ENCODE peak calls at places on chromosomes 11 and 22, in seven cellular contexts. One of them, this sample, is unnamed.

GRCh38 chr11:8608646-8609045 is 14.6 kb upstream of the STK33 start:
- DNase-seq in activated naive CD8-positive, alpha-beta T cell treated with anti-CD3 and anti-CD28 coated beads for 36 hours: no peak
- DNase-seq in foreskin fibroblast: peak
- DNase-seq in MV-4-11: no peak
- DNase-seq in nephron progenitor cell: no peak
- DNase-seq in sciatic nerve: no peak
- DNase-seq in NCI-H2081: no peak
- DNase-seq in this sample: no peak

GRCh38 chr22:27420817-27421361 is 380.7 kb downstream of the MN1 start:
- DNase-seq in activated naive CD8-positive, alpha-beta T cell treated with anti-CD3 and anti-CD28 coated beads for 36 hours: no peak
- DNase-seq in foreskin fibroblast: peak
- DNase-seq in MV-4-11: no peak
- DNase-seq in nephron progenitor cell: no peak
- DNase-seq in sciatic nerve: peak
- DNase-seq in NCI-H2081: peak
- DNase-seq in this sample: no peak

GRCh38 chr11:16902979-16903378 is 111.2 kb downstream of the PLEKHA7 start:
- DNase-seq in activated naive CD8-positive, alpha-beta T cell treated with anti-CD3 and anti-CD28 coated beads for 36 hours: peak
- DNase-seq in foreskin fibroblast: no peak
- DNase-seq in MV-4-11: no peak
- DNase-seq in nephron progenitor cell: no peak
- DNase-seq in sciatic nerve: no peak
- DNase-seq in NCI-H2081: no peak
- DNase-seq in this sample: no peak

GRCh38 chr11:57599381-57599780 is 1.9 kb downstream of the SERPING1 start:
- DNase-seq in activated naive CD8-positive, alpha-beta T cell treated with anti-CD3 and anti-CD28 coated beads for 36 hours: no peak
- DNase-seq in foreskin fibroblast: no peak
- DNase-seq in MV-4-11: no peak
- DNase-seq in nephron progenitor cell: no peak
- DNase-seq in sciatic nerve: no peak
- DNase-seq in NCI-H2081: no peak
- DNase-seq in this sample: no peak

GRCh38 chr11:129365816-129366215 is 9.8 kb upstream of the BARX2 start:
- DNase-seq in activated naive CD8-positive, alpha-beta T cell treated with anti-CD3 and anti-CD28 coated beads for 36 hours: no peak
- DNase-seq in foreskin fibroblast: no peak
- DNase-seq in MV-4-11: no peak
- DNase-seq in nephron progenitor cell: no peak
- DNase-seq in sciatic nerve: no peak
- DNase-seq in NCI-H2081: no peak
- DNase-seq in this sample: no peak

GRCh38 chr11:25349537-25349936 is 852.7 kb downstream of the LUZP2 start:
- DNase-seq in activated naive CD8-positive, alpha-beta T cell treated with anti-CD3 and anti-CD28 coated beads for 36 hours: no peak
- DNase-seq in foreskin fibroblast: no peak
- DNase-seq in MV-4-11: no peak
- DNase-seq in nephron progenitor cell: no peak
- DNase-seq in sciatic nerve: no peak
- DNase-seq in NCI-H2081: no peak
- DNase-seq in this sample: no peak

GRCh38 chr11:35274909-35275807 is 136.2 kb downstream of the CD44 start:
- DNase-seq in activated naive CD8-positive, alpha-beta T cell treated with anti-CD3 and anti-CD28 coated beads for 36 hours: no peak
- DNase-seq in foreskin fibroblast: no peak
- DNase-seq in MV-4-11: peak
- DNase-seq in nephron progenitor cell: no peak
- DNase-seq in sciatic nerve: peak
- DNase-seq in NCI-H2081: peak
- DNase-seq in this sample: no peak

GRCh38 chr11:130423541-130424155 is 4.8 kb downstream of the ADAMTS8 start:
- DNase-seq in activated naive CD8-positive, alpha-beta T cell treated with anti-CD3 and anti-CD28 coated beads for 36 hours: no peak
- DNase-seq in foreskin fibroblast: no peak
- DNase-seq in MV-4-11: no peak
- DNase-seq in nephron progenitor cell: no peak
- DNase-seq in sciatic nerve: no peak
- DNase-seq in NCI-H2081: no peak
- DNase-seq in this sample: no peak

GRCh38 chr11:128302425-128303186 is 284.8 kb downstream of the ETS1 start:
- DNase-seq in activated naive CD8-positive, alpha-beta T cell treated with anti-CD3 and anti-CD28 coated beads for 36 hours: peak
- DNase-seq in foreskin fibroblast: no peak
- DNase-seq in MV-4-11: no peak
- DNase-seq in nephron progenitor cell: no peak
- DNase-seq in sciatic nerve: no peak
- DNase-seq in NCI-H2081: no peak
- DNase-seq in this sample: no peak

GRCh38 chr11:921921-922678 is 3.6 kb upstream of the AP2A2 start:
- DNase-seq in activated naive CD8-positive, alpha-beta T cell treated with anti-CD3 and anti-CD28 coated beads for 36 hours: no peak
- DNase-seq in foreskin fibroblast: no peak
- DNase-seq in MV-4-11: no peak
- DNase-seq in nephron progenitor cell: no peak
- DNase-seq in sciatic nerve: no peak
- DNase-seq in NCI-H2081: no peak
- DNase-seq in this sample: no peak

GRCh38 chr11:19978668-19979518 is 181.4 kb downstream of the DBX1 start:
- DNase-seq in activated naive CD8-positive, alpha-beta T cell treated with anti-CD3 and anti-CD28 coated beads for 36 hours: peak
- DNase-seq in foreskin fibroblast: peak
- DNase-seq in MV-4-11: peak
- DNase-seq in nephron progenitor cell: no peak
- DNase-seq in sciatic nerve: no peak
- DNase-seq in NCI-H2081: no peak
- DNase-seq in this sample: no peak

GRCh38 chr11:78417888-78418583 is 416 bp upstream of the GAB2 start:
- DNase-seq in activated naive CD8-positive, alpha-beta T cell treated with anti-CD3 and anti-CD28 coated beads for 36 hours: peak
- DNase-seq in foreskin fibroblast: peak
- DNase-seq in MV-4-11: peak
- DNase-seq in nephron progenitor cell: peak
- DNase-seq in sciatic nerve: peak
- DNase-seq in NCI-H2081: peak
- DNase-seq in this sample: no peak

GRCh38 chr11:10650166-10650565 is 43.4 kb downstream of the IRAG1 start:
- DNase-seq in activated naive CD8-positive, alpha-beta T cell treated with anti-CD3 and anti-CD28 coated beads for 36 hours: no peak
- DNase-seq in foreskin fibroblast: no peak
- DNase-seq in MV-4-11: no peak
- DNase-seq in nephron progenitor cell: no peak
- DNase-seq in sciatic nerve: no peak
- DNase-seq in NCI-H2081: no peak
- DNase-seq in this sample: no peak

GRCh38 chr11:68840661-68841653 is 759 bp downstream of the CPT1A start:
- DNase-seq in activated naive CD8-positive, alpha-beta T cell treated with anti-CD3 and anti-CD28 coated beads for 36 hours: peak
- DNase-seq in foreskin fibroblast: peak
- DNase-seq in MV-4-11: peak
- DNase-seq in nephron progenitor cell: peak
- DNase-seq in sciatic nerve: peak
- DNase-seq in NCI-H2081: no peak
- DNase-seq in this sample: no peak

GRCh38 chr11:6855971-6856542 is 6.8 kb upstream of the OR10A2 start:
- DNase-seq in activated naive CD8-positive, alpha-beta T cell treated with anti-CD3 and anti-CD28 coated beads for 36 hours: no peak
- DNase-seq in foreskin fibroblast: peak
- DNase-seq in MV-4-11: no peak
- DNase-seq in nephron progenitor cell: no peak
- DNase-seq in sciatic nerve: no peak
- DNase-seq in NCI-H2081: no peak
- DNase-seq in this sample: no peak

GRCh38 chr22:36586852-36587251 is 57.9 kb upstream of the EIF3D start:
- DNase-seq in activated naive CD8-positive, alpha-beta T cell treated with anti-CD3 and anti-CD28 coated beads for 36 hours: no peak
- DNase-seq in foreskin fibroblast: no peak
- DNase-seq in MV-4-11: no peak
- DNase-seq in nephron progenitor cell: no peak
- DNase-seq in sciatic nerve: no peak
- DNase-seq in NCI-H2081: no peak
- DNase-seq in this sample: no peak

GRCh38 chr11:120125005-120125404 is 12.9 kb downstream of the TRIM29 start:
- DNase-seq in activated naive CD8-positive, alpha-beta T cell treated with anti-CD3 and anti-CD28 coated beads for 36 hours: no peak
- DNase-seq in foreskin fibroblast: peak
- DNase-seq in MV-4-11: no peak
- DNase-seq in nephron progenitor cell: no peak
- DNase-seq in sciatic nerve: no peak
- DNase-seq in NCI-H2081: no peak
- DNase-seq in this sample: no peak

GRCh38 chr11:62035293-62035692 is 67.9 kb upstream of the FTH1 start:
- DNase-seq in activated naive CD8-positive, alpha-beta T cell treated with anti-CD3 and anti-CD28 coated beads for 36 hours: no peak
- DNase-seq in foreskin fibroblast: no peak
- DNase-seq in MV-4-11: no peak
- DNase-seq in nephron progenitor cell: no peak
- DNase-seq in sciatic nerve: no peak
- DNase-seq in NCI-H2081: no peak
- DNase-seq in this sample: no peak

GRCh38 chr11:3180869-3181268 is 15.8 kb upstream of the OSBPL5 start:
- DNase-seq in activated naive CD8-positive, alpha-beta T cell treated with anti-CD3 and anti-CD28 coated beads for 36 hours: no peak
- DNase-seq in foreskin fibroblast: no peak
- DNase-seq in MV-4-11: no peak
- DNase-seq in nephron progenitor cell: no peak
- DNase-seq in sciatic nerve: no peak
- DNase-seq in NCI-H2081: no peak
- DNase-seq in this sample: no peak

GRCh38 chr22:49208768-49209252 is 618.9 kb downstream of the BRD1 start:
- DNase-seq in activated naive CD8-positive, alpha-beta T cell treated with anti-CD3 and anti-CD28 coated beads for 36 hours: no peak
- DNase-seq in foreskin fibroblast: no peak
- DNase-seq in MV-4-11: no peak
- DNase-seq in nephron progenitor cell: peak
- DNase-seq in sciatic nerve: peak
- DNase-seq in NCI-H2081: no peak
- DNase-seq in this sample: no peak

GRCh38 chr11:18853086-18853720 is 61.6 kb upstream of the PTPN5 start:
- DNase-seq in activated naive CD8-positive, alpha-beta T cell treated with anti-CD3 and anti-CD28 coated beads for 36 hours: no peak
- DNase-seq in foreskin fibroblast: peak
- DNase-seq in MV-4-11: no peak
- DNase-seq in nephron progenitor cell: no peak
- DNase-seq in sciatic nerve: no peak
- DNase-seq in NCI-H2081: peak
- DNase-seq in this sample: peak

GRCh38 chr11:123202155-123202714 is 7.2 kb upstream of the CLMP start:
- DNase-seq in activated naive CD8-positive, alpha-beta T cell treated with anti-CD3 and anti-CD28 coated beads for 36 hours: no peak
- DNase-seq in foreskin fibroblast: peak
- DNase-seq in MV-4-11: no peak
- DNase-seq in nephron progenitor cell: peak
- DNase-seq in sciatic nerve: no peak
- DNase-seq in NCI-H2081: no peak
- DNase-seq in this sample: no peak

This sample was measured in NT2/D1.